ENCODE peak calls at places on chromosome 4, in nine cellular contexts. One of them, this sample, is unnamed.

GRCh38 chr4:172751550-172751949 is 417.1 kb upstream of the GALNT7 start:
- DNase-seq in T-helper 9 cell: no peak
- DNase-seq in activated naive CD8-positive, alpha-beta T cell treated with anti-CD3 and anti-CD28 coated beads, Interleukin-2, amount 50 U/mL, for 24 hours: no peak
- DNase-seq in AG10803: no peak
- DNase-seq in endodermal cell: no peak
- DNase-seq in AG09319: no peak
- DNase-seq in substantia nigra: no peak
- DNase-seq in C1 segment of cervical spinal cord: no peak
- DNase-seq in NCI-H2029: no peak
- DNase-seq in this sample: no peak

GRCh38 chr4:140152760-140153418 is 1.1 kb downstream of the MAML3 start:
- DNase-seq in T-helper 9 cell: peak; percentile 31
- DNase-seq in activated naive CD8-positive, alpha-beta T cell treated with anti-CD3 and anti-CD28 coated beads, Interleukin-2, amount 50 U/mL, for 24 hours: peak; percentile 51
- DNase-seq in AG10803: peak; percentile 54
- DNase-seq in endodermal cell: peak; percentile 81
- DNase-seq in AG09319: no peak
- DNase-seq in substantia nigra: peak; percentile 31
- DNase-seq in C1 segment of cervical spinal cord: peak; percentile 23
- DNase-seq in NCI-H2029: peak; percentile 64
- DNase-seq in this sample: no peak

GRCh38 chr4:26171953-26172352 is 148.9 kb upstream of the RBPJ start:
- DNase-seq in T-helper 9 cell: no peak
- DNase-seq in activated naive CD8-positive, alpha-beta T cell treated with anti-CD3 and anti-CD28 coated beads, Interleukin-2, amount 50 U/mL, for 24 hours: no peak
- DNase-seq in AG10803: peak; percentile 17
- DNase-seq in endodermal cell: no peak
- DNase-seq in AG09319: no peak
- DNase-seq in substantia nigra: no peak
- DNase-seq in C1 segment of cervical spinal cord: no peak
- DNase-seq in NCI-H2029: no peak
- DNase-seq in this sample: no peak

GRCh38 chr4:123587983-123588494 is 191.4 kb downstream of the SPRY1 start:
- DNase-seq in T-helper 9 cell: no peak
- DNase-seq in activated naive CD8-positive, alpha-beta T cell treated with anti-CD3 and anti-CD28 coated beads, Interleukin-2, amount 50 U/mL, for 24 hours: no peak
- DNase-seq in AG10803: peak; percentile 79
- DNase-seq in endodermal cell: no peak
- DNase-seq in AG09319: peak; percentile 95
- DNase-seq in substantia nigra: no peak
- DNase-seq in C1 segment of cervical spinal cord: no peak
- DNase-seq in NCI-H2029: no peak
- DNase-seq in this sample: peak; percentile 14

GRCh38 chr4:77599378-77599777 is 6.2 kb upstream of the CXCL13 start:
- DNase-seq in T-helper 9 cell: no peak
- DNase-seq in activated naive CD8-positive, alpha-beta T cell treated with anti-CD3 and anti-CD28 coated beads, Interleukin-2, amount 50 U/mL, for 24 hours: no peak
- DNase-seq in AG10803: peak; percentile 50
- DNase-seq in endodermal cell: peak; percentile 72
- DNase-seq in AG09319: no peak
- DNase-seq in substantia nigra: no peak
- DNase-seq in C1 segment of cervical spinal cord: no peak
- DNase-seq in NCI-H2029: peak; percentile 22
- DNase-seq in this sample: peak; percentile 19

GRCh38 chr4:110195561-110196205 is 2.7 kb downstream of the ELOVL6 start:
- DNase-seq in T-helper 9 cell: no peak
- DNase-seq in activated naive CD8-positive, alpha-beta T cell treated with anti-CD3 and anti-CD28 coated beads, Interleukin-2, amount 50 U/mL, for 24 hours: peak; percentile 2
- DNase-seq in AG10803: no peak
- DNase-seq in endodermal cell: no peak
- DNase-seq in AG09319: no peak
- DNase-seq in substantia nigra: no peak
- DNase-seq in C1 segment of cervical spinal cord: peak; percentile 38
- DNase-seq in NCI-H2029: no peak
- DNase-seq in this sample: no peak

GRCh38 chr4:82842593-82842992 is 44.0 kb upstream of the SCD5 start:
- DNase-seq in T-helper 9 cell: no peak
- DNase-seq in activated naive CD8-positive, alpha-beta T cell treated with anti-CD3 and anti-CD28 coated beads, Interleukin-2, amount 50 U/mL, for 24 hours: no peak
- DNase-seq in AG10803: peak; percentile 17
- DNase-seq in endodermal cell: no peak
- DNase-seq in AG09319: no peak
- DNase-seq in substantia nigra: no peak
- DNase-seq in C1 segment of cervical spinal cord: no peak
- DNase-seq in NCI-H2029: no peak
- DNase-seq in this sample: no peak

GRCh38 chr4:86453044-86453501 is 93.2 kb upstream of the MAPK10 start:
- DNase-seq in T-helper 9 cell: no peak
- DNase-seq in activated naive CD8-positive, alpha-beta T cell treated with anti-CD3 and anti-CD28 coated beads, Interleukin-2, amount 50 U/mL, for 24 hours: no peak
- DNase-seq in AG10803: no peak
- DNase-seq in endodermal cell: no peak
- DNase-seq in AG09319: no peak
- DNase-seq in substantia nigra: no peak
- DNase-seq in C1 segment of cervical spinal cord: no peak
- DNase-seq in NCI-H2029: no peak
- DNase-seq in this sample: no peak

GRCh38 chr4:12791536-12791935 is 692.6 kb downstream of the RAB28 start:
- DNase-seq in T-helper 9 cell: no peak
- DNase-seq in activated naive CD8-positive, alpha-beta T cell treated with anti-CD3 and anti-CD28 coated beads, Interleukin-2, amount 50 U/mL, for 24 hours: no peak
- DNase-seq in AG10803: no peak
- DNase-seq in endodermal cell: no peak
- DNase-seq in AG09319: no peak
- DNase-seq in substantia nigra: no peak
- DNase-seq in C1 segment of cervical spinal cord: no peak
- DNase-seq in NCI-H2029: peak; percentile 16
- DNase-seq in this sample: no peak

GRCh38 chr4:8688908-8689445 is 96.4 kb downstream of the CPZ start:
- DNase-seq in T-helper 9 cell: no peak
- DNase-seq in activated naive CD8-positive, alpha-beta T cell treated with anti-CD3 and anti-CD28 coated beads, Interleukin-2, amount 50 U/mL, for 24 hours: no peak
- DNase-seq in AG10803: no peak
- DNase-seq in endodermal cell: no peak
- DNase-seq in AG09319: no peak
- DNase-seq in substantia nigra: no peak
- DNase-seq in C1 segment of cervical spinal cord: no peak
- DNase-seq in NCI-H2029: no peak
- DNase-seq in this sample: no peak

GRCh38 chr4:17787315-17787714 is 5.9 kb upstream of the FAM184B start:
- DNase-seq in T-helper 9 cell: no peak
- DNase-seq in activated naive CD8-positive, alpha-beta T cell treated with anti-CD3 and anti-CD28 coated beads, Interleukin-2, amount 50 U/mL, for 24 hours: no peak
- DNase-seq in AG10803: no peak
- DNase-seq in endodermal cell: no peak
- DNase-seq in AG09319: no peak
- DNase-seq in substantia nigra: no peak
- DNase-seq in C1 segment of cervical spinal cord: no peak
- DNase-seq in NCI-H2029: no peak
- DNase-seq in this sample: no peak

GRCh38 chr4:15142201-15142600 is 139.9 kb downstream of the CPEB2 start:
- DNase-seq in T-helper 9 cell: no peak
- DNase-seq in activated naive CD8-positive, alpha-beta T cell treated with anti-CD3 and anti-CD28 coated beads, Interleukin-2, amount 50 U/mL, for 24 hours: no peak
- DNase-seq in AG10803: no peak
- DNase-seq in endodermal cell: no peak
- DNase-seq in AG09319: no peak
- DNase-seq in substantia nigra: no peak
- DNase-seq in C1 segment of cervical spinal cord: no peak
- DNase-seq in NCI-H2029: no peak
- DNase-seq in this sample: no peak

GRCh38 chr4:77157859-77158486 is 966 bp downstream of the CCNG2 start:
- DNase-seq in T-helper 9 cell: peak; percentile 63
- DNase-seq in activated naive CD8-positive, alpha-beta T cell treated with anti-CD3 and anti-CD28 coated beads, Interleukin-2, amount 50 U/mL, for 24 hours: peak; percentile 82
- DNase-seq in AG10803: peak; percentile 84
- DNase-seq in endodermal cell: peak; percentile 95
- DNase-seq in AG09319: peak; percentile 65
- DNase-seq in substantia nigra: peak; percentile 77
- DNase-seq in C1 segment of cervical spinal cord: peak; percentile 71
- DNase-seq in NCI-H2029: peak; percentile 69
- DNase-seq in this sample: no peak

GRCh38 chr4:105605493-105605892 is 53.1 kb downstream of the ARHGEF38 start:
- DNase-seq in T-helper 9 cell: no peak
- DNase-seq in activated naive CD8-positive, alpha-beta T cell treated with anti-CD3 and anti-CD28 coated beads, Interleukin-2, amount 50 U/mL, for 24 hours: no peak
- DNase-seq in AG10803: peak; percentile 41
- DNase-seq in endodermal cell: no peak
- DNase-seq in AG09319: no peak
- DNase-seq in substantia nigra: no peak
- DNase-seq in C1 segment of cervical spinal cord: no peak
- DNase-seq in NCI-H2029: no peak
- DNase-seq in this sample: no peak

GRCh38 chr4:48269861-48270515 is 350 bp upstream of the TEC start:
- DNase-seq in T-helper 9 cell: peak; percentile 79
- DNase-seq in activated naive CD8-positive, alpha-beta T cell treated with anti-CD3 and anti-CD28 coated beads, Interleukin-2, amount 50 U/mL, for 24 hours: peak; percentile 96
- DNase-seq in AG10803: peak; percentile 53
- DNase-seq in endodermal cell: peak; percentile 98
- DNase-seq in AG09319: peak; percentile 44
- DNase-seq in substantia nigra: peak; percentile 55
- DNase-seq in C1 segment of cervical spinal cord: peak; percentile 30
- DNase-seq in NCI-H2029: peak; percentile 79
- DNase-seq in this sample: peak; percentile 87

GRCh38 chr4:178633263-178633662 is 1191.0 kb upstream of the AGA start:
- DNase-seq in T-helper 9 cell: no peak
- DNase-seq in activated naive CD8-positive, alpha-beta T cell treated with anti-CD3 and anti-CD28 coated beads, Interleukin-2, amount 50 U/mL, for 24 hours: no peak
- DNase-seq in AG10803: no peak
- DNase-seq in endodermal cell: no peak
- DNase-seq in AG09319: no peak
- DNase-seq in substantia nigra: no peak
- DNase-seq in C1 segment of cervical spinal cord: no peak
- DNase-seq in NCI-H2029: no peak
- DNase-seq in this sample: no peak

GRCh38 chr4:47704693-47705325 is 133.1 kb downstream of the CORIN start:
- DNase-seq in T-helper 9 cell: no peak
- DNase-seq in activated naive CD8-positive, alpha-beta T cell treated with anti-CD3 and anti-CD28 coated beads, Interleukin-2, amount 50 U/mL, for 24 hours: peak; percentile 2
- DNase-seq in AG10803: peak; percentile 30
- DNase-seq in endodermal cell: peak; percentile 87
- DNase-seq in AG09319: no peak
- DNase-seq in substantia nigra: no peak
- DNase-seq in C1 segment of cervical spinal cord: no peak
- DNase-seq in NCI-H2029: peak; percentile 60
- DNase-seq in this sample: peak; percentile 26

GRCh38 chr4:22573198-22573597 is 57.3 kb upstream of the ADGRA3 start:
- DNase-seq in T-helper 9 cell: no peak
- DNase-seq in activated naive CD8-positive, alpha-beta T cell treated with anti-CD3 and anti-CD28 coated beads, Interleukin-2, amount 50 U/mL, for 24 hours: no peak
- DNase-seq in AG10803: no peak
- DNase-seq in endodermal cell: no peak
- DNase-seq in AG09319: no peak
- DNase-seq in substantia nigra: peak; percentile 28
- DNase-seq in C1 segment of cervical spinal cord: peak; percentile 24
- DNase-seq in NCI-H2029: no peak
- DNase-seq in this sample: no peak

GRCh38 chr4:140448830-140449229 is 21.4 kb upstream of the CLGN start:
- DNase-seq in T-helper 9 cell: no peak
- DNase-seq in activated naive CD8-positive, alpha-beta T cell treated with anti-CD3 and anti-CD28 coated beads, Interleukin-2, amount 50 U/mL, for 24 hours: no peak
- DNase-seq in AG10803: no peak
- DNase-seq in endodermal cell: no peak
- DNase-seq in AG09319: no peak
- DNase-seq in substantia nigra: no peak
- DNase-seq in C1 segment of cervical spinal cord: no peak
- DNase-seq in NCI-H2029: peak; percentile 29
- DNase-seq in this sample: no peak

GRCh38 chr4:114318309-114318708 is 280.3 kb upstream of the UGT8 start:
- DNase-seq in T-helper 9 cell: no peak
- DNase-seq in activated naive CD8-positive, alpha-beta T cell treated with anti-CD3 and anti-CD28 coated beads, Interleukin-2, amount 50 U/mL, for 24 hours: no peak
- DNase-seq in AG10803: peak; percentile 19
- DNase-seq in endodermal cell: no peak
- DNase-seq in AG09319: peak; percentile 61
- DNase-seq in substantia nigra: no peak
- DNase-seq in C1 segment of cervical spinal cord: no peak
- DNase-seq in NCI-H2029: no peak
- DNase-seq in this sample: no peak

GRCh38 chr4:107147864-107148263 is 111.8 kb upstream of the DKK2 start:
- DNase-seq in T-helper 9 cell: no peak
- DNase-seq in activated naive CD8-positive, alpha-beta T cell treated with anti-CD3 and anti-CD28 coated beads, Interleukin-2, amount 50 U/mL, for 24 hours: no peak
- DNase-seq in AG10803: no peak
- DNase-seq in endodermal cell: no peak
- DNase-seq in AG09319: no peak
- DNase-seq in substantia nigra: no peak
- DNase-seq in C1 segment of cervical spinal cord: no peak
- DNase-seq in NCI-H2029: no peak
- DNase-seq in this sample: no peak

GRCh38 chr4:71184195-71184781 is 154.5 kb upstream of the SLC4A4 start:
- DNase-seq in T-helper 9 cell: peak; percentile 10
- DNase-seq in activated naive CD8-positive, alpha-beta T cell treated with anti-CD3 and anti-CD28 coated beads, Interleukin-2, amount 50 U/mL, for 24 hours: peak; percentile 31
- DNase-seq in AG10803: peak; percentile 70
- DNase-seq in endodermal cell: peak; percentile 68
- DNase-seq in AG09319: no peak
- DNase-seq in substantia nigra: no peak
- DNase-seq in C1 segment of cervical spinal cord: no peak
- DNase-seq in NCI-H2029: peak; percentile 8
- DNase-seq in this sample: peak; percentile 37

This sample was measured in NCI-H460.